ENCODE peak calls at places on chromosomes 12 and 14, in ten cellular contexts. One of them, this sample, is unnamed.

GRCh38 chr12:98126637-98127335 is 388.6 kb upstream of the TMPO start:
- DNase-seq in lower lobe of right lung: no peak
- DNase-seq in astrocyte of the spinal cord: no peak
- DNase-seq in MM.1S: no peak
- DNase-seq in breast epithelium: no peak
- DNase-seq in BE2C: no peak
- DNase-seq in tibial nerve: no peak
- DNase-seq in astrocyte: no peak
- DNase-seq in NB4: no peak
- DNase-seq in left lung: no peak
- DNase-seq in this sample: no peak

GRCh38 chr14:104755621-104756020 is 2.7 kb downstream of the SIVA1 start:
- DNase-seq in lower lobe of right lung: no peak
- DNase-seq in astrocyte of the spinal cord: no peak
- DNase-seq in MM.1S: no peak
- DNase-seq in breast epithelium: no peak
- DNase-seq in BE2C: no peak
- DNase-seq in tibial nerve: no peak
- DNase-seq in astrocyte: no peak
- DNase-seq in NB4: no peak
- DNase-seq in left lung: peak
- DNase-seq in this sample: no peak

GRCh38 chr14:70086685-70087379 is 101.9 kb downstream of the SLC8A3 start:
- DNase-seq in lower lobe of right lung: no peak
- DNase-seq in astrocyte of the spinal cord: peak
- DNase-seq in MM.1S: peak
- DNase-seq in breast epithelium: no peak
- DNase-seq in BE2C: peak
- DNase-seq in tibial nerve: no peak
- DNase-seq in astrocyte: peak
- DNase-seq in NB4: peak
- DNase-seq in left lung: no peak
- DNase-seq in this sample: no peak

GRCh38 chr14:77046706-77047105 is 18.2 kb upstream of the IRF2BPL start:
- DNase-seq in lower lobe of right lung: no peak
- DNase-seq in astrocyte of the spinal cord: no peak
- DNase-seq in MM.1S: no peak
- DNase-seq in breast epithelium: no peak
- DNase-seq in BE2C: no peak
- DNase-seq in tibial nerve: no peak
- DNase-seq in astrocyte: no peak
- DNase-seq in NB4: no peak
- DNase-seq in left lung: no peak
- DNase-seq in this sample: no peak

GRCh38 chr14:24329736-24330135 is 5.1 kb downstream of the ADCY4 start:
- DNase-seq in lower lobe of right lung: peak
- DNase-seq in astrocyte of the spinal cord: no peak
- DNase-seq in MM.1S: no peak
- DNase-seq in breast epithelium: peak
- DNase-seq in BE2C: no peak
- DNase-seq in tibial nerve: no peak
- DNase-seq in astrocyte: no peak
- DNase-seq in NB4: peak
- DNase-seq in left lung: peak
- DNase-seq in this sample: peak

GRCh38 chr12:64091186-64091585 is 130.9 kb downstream of the KICS2 start:
- DNase-seq in lower lobe of right lung: no peak
- DNase-seq in astrocyte of the spinal cord: no peak
- DNase-seq in MM.1S: no peak
- DNase-seq in breast epithelium: no peak
- DNase-seq in BE2C: peak
- DNase-seq in tibial nerve: no peak
- DNase-seq in astrocyte: no peak
- DNase-seq in NB4: no peak
- DNase-seq in left lung: no peak
- DNase-seq in this sample: no peak

GRCh38 chr12:92141585-92142244 is 3.9 kb downstream of the BTG1 start:
- DNase-seq in lower lobe of right lung: no peak
- DNase-seq in astrocyte of the spinal cord: no peak
- DNase-seq in MM.1S: peak
- DNase-seq in breast epithelium: no peak
- DNase-seq in BE2C: no peak
- DNase-seq in tibial nerve: no peak
- DNase-seq in astrocyte: no peak
- DNase-seq in NB4: peak
- DNase-seq in left lung: no peak
- DNase-seq in this sample: no peak

GRCh38 chr12:101620762-101621133 is 26.0 kb downstream of the MYBPC1 start:
- DNase-seq in lower lobe of right lung: no peak
- DNase-seq in astrocyte of the spinal cord: no peak
- DNase-seq in MM.1S: no peak
- DNase-seq in breast epithelium: no peak
- DNase-seq in BE2C: no peak
- DNase-seq in tibial nerve: no peak
- DNase-seq in astrocyte: no peak
- DNase-seq in NB4: peak
- DNase-seq in left lung: no peak
- DNase-seq in this sample: no peak

GRCh38 chr12:24948816-24949722 is at the start of gene BCAT1:
- DNase-seq in lower lobe of right lung: peak
- DNase-seq in astrocyte of the spinal cord: peak
- DNase-seq in MM.1S: peak
- DNase-seq in breast epithelium: no peak
- DNase-seq in BE2C: peak
- DNase-seq in tibial nerve: peak
- DNase-seq in astrocyte: peak
- DNase-seq in NB4: peak
- DNase-seq in left lung: peak
- DNase-seq in this sample: peak

GRCh38 chr14:41872906-41873305 is 266.2 kb downstream of the LRFN5 start:
- DNase-seq in lower lobe of right lung: no peak
- DNase-seq in astrocyte of the spinal cord: no peak
- DNase-seq in MM.1S: no peak
- DNase-seq in breast epithelium: no peak
- DNase-seq in BE2C: no peak
- DNase-seq in tibial nerve: no peak
- DNase-seq in astrocyte: no peak
- DNase-seq in NB4: no peak
- DNase-seq in left lung: no peak
- DNase-seq in this sample: no peak

GRCh38 chr12:27332407-27333310 is at the start of gene BMAL2:
- DNase-seq in lower lobe of right lung: peak
- DNase-seq in astrocyte of the spinal cord: peak
- DNase-seq in MM.1S: peak
- DNase-seq in breast epithelium: no peak
- DNase-seq in BE2C: peak
- DNase-seq in tibial nerve: no peak
- DNase-seq in astrocyte: peak
- DNase-seq in NB4: peak
- DNase-seq in left lung: peak
- DNase-seq in this sample: peak

GRCh38 chr14:22096511-22096890 is 422.9 kb upstream of the OR4E1 start:
- DNase-seq in lower lobe of right lung: no peak
- DNase-seq in astrocyte of the spinal cord: no peak
- DNase-seq in MM.1S: peak
- DNase-seq in breast epithelium: no peak
- DNase-seq in BE2C: no peak
- DNase-seq in tibial nerve: no peak
- DNase-seq in astrocyte: no peak
- DNase-seq in NB4: no peak
- DNase-seq in left lung: no peak
- DNase-seq in this sample: no peak

GRCh38 chr12:22100952-22101748 is 55.1 kb downstream of the CMAS start:
- DNase-seq in lower lobe of right lung: no peak
- DNase-seq in astrocyte of the spinal cord: peak
- DNase-seq in MM.1S: peak
- DNase-seq in breast epithelium: no peak
- DNase-seq in BE2C: peak
- DNase-seq in tibial nerve: no peak
- DNase-seq in astrocyte: peak
- DNase-seq in NB4: peak
- DNase-seq in left lung: no peak
- DNase-seq in this sample: no peak

GRCh38 chr12:76921891-76922664 is 43.3 kb upstream of the CSRP2 start:
- DNase-seq in lower lobe of right lung: no peak
- DNase-seq in astrocyte of the spinal cord: no peak
- DNase-seq in MM.1S: no peak
- DNase-seq in breast epithelium: no peak
- DNase-seq in BE2C: no peak
- DNase-seq in tibial nerve: no peak
- DNase-seq in astrocyte: no peak
- DNase-seq in NB4: no peak
- DNase-seq in left lung: no peak
- DNase-seq in this sample: no peak

GRCh38 chr14:20485900-20486299 is 16.7 kb downstream of the PNP start:
- DNase-seq in lower lobe of right lung: no peak
- DNase-seq in astrocyte of the spinal cord: no peak
- DNase-seq in MM.1S: no peak
- DNase-seq in breast epithelium: no peak
- DNase-seq in BE2C: no peak
- DNase-seq in tibial nerve: no peak
- DNase-seq in astrocyte: no peak
- DNase-seq in NB4: peak
- DNase-seq in left lung: no peak
- DNase-seq in this sample: no peak

DNA sequence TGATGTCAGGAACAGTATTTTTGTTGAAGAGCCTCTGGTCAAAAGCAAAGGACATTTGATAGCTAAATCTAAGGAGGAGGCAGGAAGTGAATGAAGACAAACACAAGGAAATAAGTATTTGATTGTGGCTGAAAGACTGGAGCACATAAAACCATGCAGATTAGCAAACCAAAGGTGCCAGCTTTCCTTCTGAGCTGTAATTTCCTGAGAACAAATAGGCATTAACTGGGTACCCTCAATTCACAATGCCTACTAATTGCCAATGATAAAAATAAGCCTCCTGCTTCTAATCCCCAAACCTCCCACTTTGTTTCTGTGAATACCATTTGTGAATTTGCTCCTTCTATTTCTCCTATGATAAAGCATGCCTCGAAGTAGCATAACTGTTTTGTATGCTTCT is 1279.6 kb upstream of the USP15 start:
- DNase-seq in lower lobe of right lung: no peak
- DNase-seq in astrocyte of the spinal cord: no peak
- DNase-seq in MM.1S: no peak
- DNase-seq in breast epithelium: no peak
- DNase-seq in BE2C: no peak
- DNase-seq in tibial nerve: no peak
- DNase-seq in astrocyte: no peak
- DNase-seq in NB4: no peak
- DNase-seq in left lung: no peak
- DNase-seq in this sample: no peak
- TF ChIP-seq CTCF in lower lobe of right lung: no peak
- TF ChIP-seq CTCF in astrocyte of the spinal cord: no peak
- TF ChIP-seq CTCF in MM.1S: no peak
- TF ChIP-seq CTCF in breast epithelium: no peak
- TF ChIP-seq CTCF in BE2C: no peak
- TF ChIP-seq CTCF in tibial nerve: no peak
- TF ChIP-seq CTCF in astrocyte: no peak
- TF ChIP-seq CTCF in NB4: no peak
- TF ChIP-seq CTCF in left lung: no peak
- TF ChIP-seq CTCF in this sample: no peak

GRCh38 chr12:85951823-85952222 is 77.7 kb downstream of the NTS start:
- DNase-seq in lower lobe of right lung: no peak
- DNase-seq in astrocyte of the spinal cord: peak
- DNase-seq in MM.1S: peak
- DNase-seq in breast epithelium: no peak
- DNase-seq in BE2C: no peak
- DNase-seq in tibial nerve: no peak
- DNase-seq in astrocyte: peak
- DNase-seq in NB4: peak
- DNase-seq in left lung: no peak
- DNase-seq in this sample: no peak

GRCh38 chr12:85947286-85947685 is 73.2 kb downstream of the NTS start:
- DNase-seq in lower lobe of right lung: no peak
- DNase-seq in astrocyte of the spinal cord: no peak
- DNase-seq in MM.1S: no peak
- DNase-seq in breast epithelium: no peak
- DNase-seq in BE2C: no peak
- DNase-seq in tibial nerve: no peak
- DNase-seq in astrocyte: no peak
- DNase-seq in NB4: no peak
- DNase-seq in left lung: no peak
- DNase-seq in this sample: no peak

GRCh38 chr12:85949253-85949652 is 75.2 kb downstream of the NTS start:
- DNase-seq in lower lobe of right lung: no peak
- DNase-seq in astrocyte of the spinal cord: no peak
- DNase-seq in MM.1S: no peak
- DNase-seq in breast epithelium: no peak
- DNase-seq in BE2C: no peak
- DNase-seq in tibial nerve: no peak
- DNase-seq in astrocyte: no peak
- DNase-seq in NB4: no peak
- DNase-seq in left lung: no peak
- DNase-seq in this sample: no peak

GRCh38 chr12:85948340-85948739 is 74.2 kb downstream of the NTS start:
- DNase-seq in lower lobe of right lung: no peak
- DNase-seq in astrocyte of the spinal cord: no peak
- DNase-seq in MM.1S: no peak
- DNase-seq in breast epithelium: no peak
- DNase-seq in BE2C: no peak
- DNase-seq in tibial nerve: no peak
- DNase-seq in astrocyte: no peak
- DNase-seq in NB4: no peak
- DNase-seq in left lung: no peak
- DNase-seq in this sample: no peak
- TF ChIP-seq CTCF in lower lobe of right lung: no peak
- TF ChIP-seq CTCF in astrocyte of the spinal cord: no peak
- TF ChIP-seq CTCF in MM.1S: no peak
- TF ChIP-seq CTCF in breast epithelium: no peak
- TF ChIP-seq CTCF in BE2C: no peak
- TF ChIP-seq CTCF in tibial nerve: no peak
- TF ChIP-seq CTCF in astrocyte: no peak
- TF ChIP-seq CTCF in NB4: no peak
- TF ChIP-seq CTCF in left lung: no peak
- TF ChIP-seq CTCF in this sample: no peak

DNA sequence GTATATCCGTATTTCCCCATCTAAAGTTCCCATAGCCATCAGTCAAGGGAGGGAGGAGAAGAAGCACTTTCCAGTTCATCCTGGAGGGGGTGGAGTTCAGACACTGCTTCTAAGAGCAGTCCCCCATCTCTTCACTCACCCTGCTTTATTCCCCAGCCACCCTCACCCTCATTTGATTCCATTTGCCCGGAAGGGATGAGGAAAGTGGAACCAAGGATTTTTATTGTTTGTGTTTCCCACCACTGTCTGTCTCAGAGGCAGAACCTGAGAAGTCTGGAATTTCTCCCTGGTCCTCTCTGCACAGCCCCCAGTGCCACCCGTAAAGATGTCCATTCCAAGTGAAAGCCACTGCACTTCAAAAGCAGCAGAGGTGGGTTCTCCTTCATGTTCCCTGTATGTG is 134.2 kb upstream of the HIF1A start:
- DNase-seq in lower lobe of right lung: no peak
- DNase-seq in astrocyte of the spinal cord: no peak
- DNase-seq in MM.1S: no peak
- DNase-seq in breast epithelium: no peak
- DNase-seq in BE2C: peak
- DNase-seq in tibial nerve: no peak
- DNase-seq in astrocyte: peak
- DNase-seq in NB4: no peak
- DNase-seq in left lung: no peak
- DNase-seq in this sample: no peak
- TF ChIP-seq CTCF in lower lobe of right lung: no peak
- TF ChIP-seq CTCF in astrocyte of the spinal cord: peak
- TF ChIP-seq CTCF in MM.1S: no peak
- TF ChIP-seq CTCF in breast epithelium: no peak
- TF ChIP-seq CTCF in BE2C: peak
- TF ChIP-seq CTCF in tibial nerve: no peak
- TF ChIP-seq CTCF in astrocyte: no peak
- TF ChIP-seq CTCF in NB4: no peak
- TF ChIP-seq CTCF in left lung: no peak
- TF ChIP-seq CTCF in this sample: no peak

GRCh38 chr12:6644903-6645302 is 2.3 kb downstream of the ACRBP start:
- DNase-seq in lower lobe of right lung: no peak
- DNase-seq in astrocyte of the spinal cord: no peak
- DNase-seq in MM.1S: no peak
- DNase-seq in breast epithelium: no peak
- DNase-seq in BE2C: no peak
- DNase-seq in tibial nerve: peak
- DNase-seq in astrocyte: no peak
- DNase-seq in NB4: no peak
- DNase-seq in left lung: no peak
- DNase-seq in this sample: no peak
- TF ChIP-seq CTCF in lower lobe of right lung: peak
- TF ChIP-seq CTCF in astrocyte of the spinal cord: peak
- TF ChIP-seq CTCF in MM.1S: no peak
- TF ChIP-seq CTCF in breast epithelium: no peak
- TF ChIP-seq CTCF in BE2C: no peak
- TF ChIP-seq CTCF in tibial nerve: peak
- TF ChIP-seq CTCF in astrocyte: no peak
- TF ChIP-seq CTCF in NB4: no peak
- TF ChIP-seq CTCF in left lung: no peak
- TF ChIP-seq CTCF in this sample: no peak